ENCODE peak calls at places on chromosomes 11 and 22, in nine cellular contexts. One of them, this sample, is unnamed. For H3K4me1, the result is how much of the 10 kb centered on the place peaks cover.

GRCh38 chr11:124837491-124837856 is 27.8 kb upstream of the ROBO3 start:
- DNase-seq in tibial nerve: peak
- DNase-seq in left ventricle myocardium inferior: no peak
- DNase-seq in SK-N-SH: peak
- DNase-seq in hepatocyte: peak
- DNase-seq in aorta: no peak
- DNase-seq in MM.1S: peak
- DNase-seq in uterus: no peak
- DNase-seq in body of pancreas: no peak
- DNase-seq in this sample: no peak

GRCh38 chr11:102368472-102368871 is 21.5 kb downstream of the BIRC2 start:
- DNase-seq in aorta: no peak
- DNase-seq in tibial nerve: no peak
- DNase-seq in SK-N-SH: no peak
- DNase-seq in MM.1S: peak
- DNase-seq in body of pancreas: no peak
- DNase-seq in left ventricle myocardium inferior: no peak
- DNase-seq in hepatocyte: no peak
- DNase-seq in uterus: no peak
- DNase-seq in this sample: no peak

GRCh38 chr11:45021692-45022130 is 71.0 kb upstream of the TP53I11 start:
- DNase-seq in left ventricle myocardium inferior: peak
- DNase-seq in MM.1S: peak
- DNase-seq in body of pancreas: peak
- DNase-seq in hepatocyte: peak
- DNase-seq in uterus: peak
- DNase-seq in aorta: peak
- DNase-seq in SK-N-SH: peak
- DNase-seq in tibial nerve: peak
- DNase-seq in this sample: peak

GRCh38 chr11:123054301-123055065 is 7.5 kb downstream of the HSPA8 start:
- DNase-seq in tibial nerve: peak
- DNase-seq in MM.1S: peak
- DNase-seq in hepatocyte: peak
- DNase-seq in aorta: no peak
- DNase-seq in left ventricle myocardium inferior: no peak
- DNase-seq in SK-N-SH: peak
- DNase-seq in uterus: no peak
- DNase-seq in body of pancreas: peak
- DNase-seq in this sample: no peak

GRCh38 chr11:69093106-69093505 is 44.4 kb downstream of the TPCN2 start:
- DNase-seq in SK-N-SH: no peak
- DNase-seq in MM.1S: no peak
- DNase-seq in uterus: no peak
- DNase-seq in left ventricle myocardium inferior: no peak
- DNase-seq in body of pancreas: no peak
- DNase-seq in aorta: no peak
- DNase-seq in hepatocyte: no peak
- DNase-seq in tibial nerve: no peak
- DNase-seq in this sample: no peak

GRCh38 chr11:62709262-62710000 is 2.0 kb downstream of the GNG3 start:
- DNase-seq in SK-N-SH: peak
- DNase-seq in uterus: peak
- DNase-seq in aorta: peak
- DNase-seq in hepatocyte: peak
- DNase-seq in body of pancreas: peak
- DNase-seq in left ventricle myocardium inferior: peak
- DNase-seq in tibial nerve: peak
- DNase-seq in MM.1S: peak
- DNase-seq in this sample: peak

GRCh38 chr11:64711138-64711943 is 11.7 kb downstream of the NRXN2 start:
- DNase-seq in uterus: no peak
- DNase-seq in body of pancreas: no peak
- DNase-seq in aorta: peak
- DNase-seq in hepatocyte: no peak
- DNase-seq in tibial nerve: no peak
- DNase-seq in MM.1S: no peak
- DNase-seq in left ventricle myocardium inferior: no peak
- DNase-seq in SK-N-SH: peak
- DNase-seq in this sample: no peak

GRCh38 chr11:20156280-20156875 is 3.9 kb downstream of the DBX1 start:
- DNase-seq in MM.1S: no peak
- DNase-seq in hepatocyte: no peak
- DNase-seq in body of pancreas: no peak
- DNase-seq in aorta: no peak
- DNase-seq in uterus: no peak
- DNase-seq in left ventricle myocardium inferior: no peak
- DNase-seq in SK-N-SH: peak
- DNase-seq in tibial nerve: no peak
- DNase-seq in this sample: no peak

GRCh38 chr22:49629586-49630447 is 197.9 kb downstream of the BRD1 start:
- DNase-seq in MM.1S: no peak
- DNase-seq in body of pancreas: no peak
- DNase-seq in uterus: no peak
- DNase-seq in SK-N-SH: no peak
- DNase-seq in tibial nerve: no peak
- DNase-seq in left ventricle myocardium inferior: no peak
- DNase-seq in aorta: peak
- DNase-seq in hepatocyte: peak
- DNase-seq in this sample: no peak

GRCh38 chr11:82733444-82734119 is at the start of gene FAM181B:
- DNase-seq in tibial nerve: peak
- DNase-seq in uterus: peak
- DNase-seq in hepatocyte: peak
- DNase-seq in MM.1S: no peak
- DNase-seq in SK-N-SH: peak
- DNase-seq in body of pancreas: peak
- DNase-seq in aorta: peak
- DNase-seq in left ventricle myocardium inferior: peak
- DNase-seq in this sample: no peak

GRCh38 chr11:23041104-23041503 is 180.8 kb upstream of the CCDC179 start:
- DNase-seq in hepatocyte: no peak
- DNase-seq in SK-N-SH: no peak
- DNase-seq in left ventricle myocardium inferior: no peak
- DNase-seq in MM.1S: no peak
- DNase-seq in uterus: no peak
- DNase-seq in aorta: no peak
- DNase-seq in body of pancreas: no peak
- DNase-seq in tibial nerve: no peak
- DNase-seq in this sample: no peak

GRCh38 chr11:121452609-121453150 is at the start of gene SORL1-AS1:
- DNase-seq in left ventricle myocardium inferior: no peak
- DNase-seq in uterus: no peak
- DNase-seq in tibial nerve: no peak
- DNase-seq in MM.1S: no peak
- DNase-seq in hepatocyte: peak
- DNase-seq in SK-N-SH: no peak
- DNase-seq in body of pancreas: peak
- DNase-seq in aorta: no peak
- DNase-seq in this sample: no peak

GRCh38 chr11:2793781-2794418 is 91.7 kb downstream of the CDKN1C start:
- DNase-seq in tibial nerve: no peak
- DNase-seq in aorta: peak
- DNase-seq in left ventricle myocardium inferior: peak
- DNase-seq in uterus: peak
- DNase-seq in SK-N-SH: no peak
- DNase-seq in body of pancreas: peak
- DNase-seq in MM.1S: no peak
- DNase-seq in hepatocyte: no peak
- DNase-seq in this sample: no peak

GRCh38 chr11:35602979-35603378 is 15.3 kb upstream of the FJX1 start:
- DNase-seq in tibial nerve: no peak
- DNase-seq in SK-N-SH: no peak
- DNase-seq in left ventricle myocardium inferior: no peak
- DNase-seq in uterus: no peak
- DNase-seq in MM.1S: no peak
- DNase-seq in aorta: no peak
- DNase-seq in body of pancreas: no peak
- DNase-seq in hepatocyte: no peak
- DNase-seq in this sample: no peak

GRCh38 chr22:38957808-38958207 is 399 bp downstream of the APOBEC3A start:
- DNase-seq in SK-N-SH: no peak
- DNase-seq in aorta: no peak
- DNase-seq in tibial nerve: no peak
- DNase-seq in MM.1S: no peak
- DNase-seq in hepatocyte: no peak
- DNase-seq in body of pancreas: no peak
- DNase-seq in uterus: no peak
- DNase-seq in left ventricle myocardium inferior: no peak
- DNase-seq in this sample: no peak

GRCh38 chr22:38956551-38956950 is 858 bp upstream of the APOBEC3A start:
- DNase-seq in SK-N-SH: no peak
- DNase-seq in tibial nerve: no peak
- DNase-seq in aorta: peak
- DNase-seq in uterus: no peak
- DNase-seq in MM.1S: no peak
- DNase-seq in hepatocyte: no peak
- DNase-seq in left ventricle myocardium inferior: no peak
- DNase-seq in body of pancreas: no peak
- DNase-seq in this sample: no peak

GRCh38 chr22:38959574-38959973 is 2.2 kb downstream of the APOBEC3A start:
- DNase-seq in MM.1S: no peak
- DNase-seq in SK-N-SH: no peak
- DNase-seq in uterus: no peak
- DNase-seq in left ventricle myocardium inferior: no peak
- DNase-seq in body of pancreas: no peak
- DNase-seq in aorta: no peak
- DNase-seq in hepatocyte: no peak
- DNase-seq in tibial nerve: no peak
- DNase-seq in this sample: no peak

GRCh38 chr22:38957046-38957770 is at the start of gene APOBEC3A:
- DNase-seq in MM.1S: no peak
- DNase-seq in aorta: peak
- DNase-seq in left ventricle myocardium inferior: peak
- DNase-seq in tibial nerve: no peak
- DNase-seq in hepatocyte: no peak
- DNase-seq in uterus: no peak
- DNase-seq in body of pancreas: no peak
- DNase-seq in SK-N-SH: no peak
- DNase-seq in this sample: no peak

DNA sequence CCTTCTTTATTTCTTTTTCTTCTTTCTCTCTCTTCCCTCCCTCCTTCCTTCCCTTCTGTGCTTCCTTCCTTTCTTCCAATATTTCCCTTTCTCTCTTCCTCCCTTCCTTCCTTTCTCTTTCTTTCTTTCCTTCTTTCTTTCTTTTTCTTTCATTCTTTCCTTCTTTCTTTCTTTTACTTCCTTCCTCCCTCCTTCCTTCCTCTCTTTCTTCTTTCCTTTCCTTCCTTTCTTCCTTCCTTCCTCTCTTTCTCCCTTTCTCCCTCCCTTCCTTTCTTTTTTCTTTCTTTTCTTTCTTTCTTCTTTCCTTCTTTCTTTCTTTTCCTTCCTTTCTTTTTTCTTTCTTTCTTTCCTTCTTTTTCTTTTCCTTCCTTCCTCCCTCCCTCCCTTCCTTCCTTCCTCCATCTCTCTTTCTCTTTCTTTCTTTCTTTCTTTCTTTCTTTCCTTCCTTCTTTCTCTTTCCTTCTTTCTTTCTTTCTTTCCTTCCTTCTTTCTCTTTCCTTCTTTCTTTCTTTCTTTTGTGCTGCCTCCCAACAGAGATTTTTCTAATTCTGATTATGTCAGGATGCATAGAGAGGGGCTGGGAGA is 1.0 kb downstream of the APOBEC3A start:
- DNase-seq in MM.1S: no peak
- DNase-seq in left ventricle myocardium inferior: no peak
- DNase-seq in uterus: no peak
- DNase-seq in aorta: no peak
- DNase-seq in body of pancreas: no peak
- DNase-seq in SK-N-SH: no peak
- DNase-seq in hepatocyte: no peak
- DNase-seq in tibial nerve: no peak
- DNase-seq in this sample: no peak
- H3K4me3 ChIP-seq in MM.1S: no peak
- H3K4me3 ChIP-seq in left ventricle myocardium inferior: no peak
- H3K4me3 ChIP-seq in uterus: no peak
- H3K4me3 ChIP-seq in aorta: no peak
- H3K4me3 ChIP-seq in body of pancreas: no peak
- H3K4me3 ChIP-seq in SK-N-SH: no peak
- H3K4me3 ChIP-seq in hepatocyte: no peak
- H3K4me3 ChIP-seq in tibial nerve: no peak
- H3K4me3 ChIP-seq in this sample: no peak

DNA sequence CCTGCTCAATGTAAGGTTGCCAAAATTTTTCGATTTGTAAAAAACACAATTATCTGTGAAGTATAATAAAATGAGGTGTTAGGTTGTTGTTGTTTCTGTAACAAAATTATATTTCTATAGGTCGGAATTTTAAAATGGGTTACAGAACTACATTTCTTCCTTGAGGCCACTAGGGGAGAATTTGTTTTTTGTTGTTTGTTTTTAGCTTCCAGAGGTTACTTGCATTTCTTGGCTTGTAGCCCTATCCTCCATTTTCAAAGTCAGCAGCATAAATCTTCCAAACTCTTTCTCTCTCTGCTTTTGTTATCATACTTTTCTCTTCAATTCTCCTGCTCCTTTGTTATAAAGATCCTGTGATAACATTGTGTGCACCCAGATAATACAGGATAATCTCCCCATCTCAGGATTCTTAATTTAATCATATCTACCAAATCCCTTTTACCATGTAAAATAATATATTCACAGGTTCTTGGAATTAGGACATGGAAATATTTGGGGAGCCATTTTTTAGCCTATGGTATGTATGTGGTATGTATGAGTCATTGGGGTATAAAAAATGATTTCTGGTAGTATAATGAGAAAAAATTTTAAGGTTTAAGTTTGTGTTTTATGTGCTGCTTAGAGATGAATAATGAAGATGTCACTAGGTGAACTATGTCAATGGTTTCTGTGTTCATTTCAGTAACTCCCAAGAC is 9.4 kb upstream of the PATL1 start:
- DNase-seq in hepatocyte: no peak
- DNase-seq in left ventricle myocardium inferior: no peak
- DNase-seq in SK-N-SH: no peak
- DNase-seq in uterus: no peak
- DNase-seq in body of pancreas: no peak
- DNase-seq in MM.1S: no peak
- DNase-seq in tibial nerve: no peak
- DNase-seq in aorta: no peak
- DNase-seq in this sample: no peak
- H3K27ac ChIP-seq in hepatocyte: no peak
- H3K27ac ChIP-seq in left ventricle myocardium inferior: no peak
- H3K27ac ChIP-seq in SK-N-SH: no peak
- H3K27ac ChIP-seq in uterus: no peak
- H3K27ac ChIP-seq in body of pancreas: no peak
- H3K27ac ChIP-seq in MM.1S: no peak
- H3K27ac ChIP-seq in tibial nerve: no peak
- H3K27ac ChIP-seq in aorta: no peak
- H3K27ac ChIP-seq in this sample: no peak

GRCh38 chr11:114178656-114179055 is 117.5 kb upstream of the NNMT start:
- DNase-seq in body of pancreas: no peak
- DNase-seq in MM.1S: no peak
- DNase-seq in uterus: no peak
- DNase-seq in aorta: peak
- DNase-seq in left ventricle myocardium inferior: no peak
- DNase-seq in SK-N-SH: no peak
- DNase-seq in hepatocyte: no peak
- DNase-seq in tibial nerve: no peak
- DNase-seq in this sample: no peak
- H3K4me1 ChIP-seq in body of pancreas: half or more
- H3K4me1 ChIP-seq in MM.1S: under half
- H3K4me1 ChIP-seq in uterus: under half
- H3K4me1 ChIP-seq in aorta: under half
- H3K4me1 ChIP-seq in left ventricle myocardium inferior: half or more
- H3K4me1 ChIP-seq in SK-N-SH: under half
- H3K4me1 ChIP-seq in hepatocyte: half or more
- H3K4me1 ChIP-seq in tibial nerve: half or more
- H3K4me1 ChIP-seq in this sample: half or more

GRCh38 chr22:24423519-24424000 is 3.8 kb upstream of the ADORA2A start:
- DNase-seq in uterus: peak
- DNase-seq in MM.1S: peak
- DNase-seq in tibial nerve: no peak
- DNase-seq in hepatocyte: peak
- DNase-seq in SK-N-SH: peak
- DNase-seq in aorta: peak
- DNase-seq in body of pancreas: peak
- DNase-seq in left ventricle myocardium inferior: peak
- DNase-seq in this sample: peak
- H3K4me3 ChIP-seq in uterus: peak
- H3K4me3 ChIP-seq in MM.1S: peak
- H3K4me3 ChIP-seq in tibial nerve: peak
- H3K4me3 ChIP-seq in hepatocyte: peak
- H3K4me3 ChIP-seq in SK-N-SH: peak
- H3K4me3 ChIP-seq in aorta: no peak
- H3K4me3 ChIP-seq in body of pancreas: no peak
- H3K4me3 ChIP-seq in left ventricle myocardium inferior: peak
- H3K4me3 ChIP-seq in this sample: peak

This sample was measured in lung.